ENCODE peak calls at places on chromosomes 13 and 19, in six cellular contexts. I is WTC11, S is K562, T is H1, L is GM12878, H is HepG2. M is an unnamed sample.

GRCh38 chr13:90868321-90868920 is 479.1 kb upstream of the MIR17HG start:
- DNase-seq in I (no peak), S (peak; percentile 57), T (no peak), L (no peak), H (peak; percentile 3), M (peak; percentile 8)

GRCh38 chr13:20607015-20607414 is 40.1 kb downstream of the IFT88 start:
- DNase-seq in I (no peak), S (no peak), T (no peak), L (no peak), H (no peak), M (no peak)

GRCh38 chr13:28493740-28494536 is 990 bp downstream of the FLT1 start:
- DNase-seq in I (peak; percentile 36), S (no peak), T (no peak), L (no peak), H (no peak), M (no peak)

GRCh38 chr19:18496167-18496979 is 25.5 kb downstream of the ELL start:
- DNase-seq in I (no peak), S (peak; percentile 70), T (no peak), L (no peak), H (peak; percentile 32), M (no peak)

GRCh38 chr19:5189318-5189607 is 151.3 kb downstream of the PTPRS start:
- DNase-seq in I (no peak), S (no peak), T (no peak), L (no peak), H (no peak), M (no peak)

GRCh38 chr19:49631279-49631588 is 8.7 kb downstream of the RRAS start:
- DNase-seq in I (no peak), S (no peak), T (no peak), L (no peak), H (no peak), M (no peak)

GRCh38 chr19:49558591-49558990 is 21.8 kb downstream of the NOSIP start:
- DNase-seq in I (no peak), S (no peak), T (no peak), L (no peak), H (no peak), M (no peak)

GRCh38 chr13:52847682-52848432 is 583 bp downstream of the PCDH8 start:
- DNase-seq in I (peak; percentile 27), S (no peak), T (no peak), L (no peak), H (no peak), M (no peak)

GRCh38 chr19:35417278-35417677 is 30.8 kb upstream of the FFAR2 start:
- DNase-seq in I (no peak), S (no peak), T (no peak), L (no peak), H (no peak), M (no peak)

GRCh38 chr13:94917814-94918213 is 205.5 kb upstream of the SOX21 start:
- DNase-seq in I (peak; percentile 23), S (no peak), T (peak; percentile 9), L (no peak), H (no peak), M (no peak)

GRCh38 chr19:17479325-17479791 is 9.0 kb downstream of the SLC27A1 start:
- DNase-seq in I (no peak), S (no peak), T (no peak), L (no peak), H (no peak), M (no peak)

GRCh38 chr19:29771708-29772415 is 39.9 kb upstream of the CCNE1 start:
- DNase-seq in I (peak; percentile 76), S (peak; percentile 79), T (peak; percentile 41), L (no peak), H (peak; percentile 41), M (peak; percentile 43)

GRCh38 chr19:29943615-29944014 is 1.6 kb downstream of the URI1 start:
- DNase-seq in I (no peak), S (no peak), T (no peak), L (no peak), H (no peak), M (no peak)

GRCh38 chr13:32041429-32041828 is 9.9 kb downstream of the FRY start:
- DNase-seq in I (no peak), S (no peak), T (no peak), L (peak; percentile 49), H (no peak), M (no peak)

GRCh38 chr13:41061914-41062837 is 867 bp downstream of the WBP4 start:
- DNase-seq in I (no peak), S (peak; percentile 52), T (no peak), L (no peak), H (no peak), M (peak; percentile 48)

GRCh38 chr19:38944981-38945506 is 14.3 kb downstream of the MRPS12 start:
- DNase-seq in I (peak; percentile 29), S (peak; percentile 61), T (no peak), L (no peak), H (no peak), M (no peak)

GRCh38 chr13:85497652-85498051 is 301.6 kb downstream of the SLITRK6 start:
- DNase-seq in I (no peak), S (no peak), T (no peak), L (no peak), H (no peak), M (no peak)

GRCh38 chr13:61954092-61954491 is 538.4 kb upstream of the PCDH20 start:
- DNase-seq in I (no peak), S (no peak), T (no peak), L (no peak), H (peak; percentile 4), M (peak; percentile 19)

GRCh38 chr13:106474906-106475305 is 60.6 kb downstream of the EFNB2 start:
- DNase-seq in I (no peak), S (no peak), T (no peak), L (no peak), H (no peak), M (no peak)

GRCh38 chr13:60369242-60369641 is 27.8 kb upstream of the TDRD3 start:
- DNase-seq in I (no peak), S (no peak), T (no peak), L (no peak), H (no peak), M (no peak)

GRCh38 chr13:100298116-100298681 is 209.3 kb downstream of the PCCA start:
- DNase-seq in I (no peak), S (no peak), T (no peak), L (no peak), H (no peak), M (no peak)

DNA sequence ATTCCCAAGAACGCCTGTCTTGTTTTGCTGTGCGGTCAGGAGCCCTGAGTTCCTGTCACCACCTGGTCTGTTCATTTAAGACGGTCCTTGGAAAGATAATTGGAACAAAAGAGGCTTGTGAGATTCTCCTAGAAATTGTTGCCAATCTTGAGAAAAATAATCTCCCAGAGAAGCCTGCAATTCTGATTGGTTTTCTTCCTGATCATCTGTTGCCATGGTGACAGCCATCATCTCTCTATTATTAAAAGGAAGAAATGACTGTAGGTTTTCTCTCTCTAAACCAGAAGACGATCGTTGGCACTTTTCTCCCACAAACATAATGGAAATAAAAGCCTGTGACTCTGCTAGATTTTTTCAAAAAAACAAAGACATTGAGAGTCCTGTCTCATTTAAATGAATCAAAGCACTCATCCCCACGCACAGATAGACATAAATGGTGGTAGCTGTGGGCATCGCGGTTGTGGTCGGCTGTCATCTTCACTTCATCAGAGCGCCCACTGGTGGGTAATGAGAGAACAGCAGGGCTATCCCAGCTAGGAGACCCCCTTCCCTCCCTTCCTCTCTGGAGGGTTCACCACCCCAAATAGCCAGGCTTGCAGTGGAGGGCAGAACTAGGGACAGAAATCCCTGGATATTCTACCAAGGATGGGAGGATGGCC is 21.7 kb upstream of the CALM3 start:
- DNase-seq in I (no peak), S (no peak), T (no peak), L (no peak), H (no peak), M (no peak)
- TF ChIP-seq CTCF in I (no peak), S (no peak), T (peak; percentile 76), L (no peak), H (no peak), M (peak; percentile 92)

DNA sequence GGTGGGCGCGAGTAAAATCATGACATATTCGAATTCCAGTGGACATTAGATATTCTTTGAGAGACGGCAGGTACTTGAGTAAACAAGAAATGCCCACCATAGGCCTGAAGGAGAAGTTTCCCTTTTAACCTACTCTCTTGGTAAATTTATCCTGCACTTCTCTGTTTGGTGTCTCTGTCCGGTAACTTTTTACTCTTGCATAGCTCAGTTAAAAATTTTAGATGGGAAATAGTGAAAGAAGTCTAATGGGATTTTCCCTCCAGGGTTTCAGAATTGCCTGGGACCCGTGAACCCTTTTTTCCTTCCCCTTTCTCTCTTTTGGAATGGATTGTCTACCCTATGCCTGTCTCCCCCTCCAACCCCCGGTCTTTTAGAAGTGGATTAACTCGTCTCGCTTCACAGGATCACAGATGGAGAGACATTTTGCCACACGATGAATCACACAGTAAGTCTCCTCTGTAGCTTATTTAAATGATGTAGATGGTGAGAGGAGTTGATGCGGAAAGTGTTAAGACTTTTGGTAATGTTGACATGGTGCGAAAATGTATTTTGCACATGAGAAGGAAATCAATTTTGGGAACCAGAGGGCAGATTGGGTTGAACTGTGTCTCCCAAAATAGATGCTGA is 511 bp upstream of the MIPEP start:
- DNase-seq in I (no peak), S (no peak), T (no peak), L (no peak), H (no peak), M (no peak)
- TF ChIP-seq SP1 in I (no peak), S (no peak), T (no peak), L (no peak), H (no peak), M (no peak)

GRCh38 chr19:54416695-54417491 is 1.6 kb downstream of the TTYH1 start:
- DNase-seq in I (peak; percentile 39), S (peak; percentile 4), T (no peak), L (no peak), H (no peak), M (no peak)

GRCh38 chr19:54412877-54413276 is 2.4 kb upstream of the TTYH1 start:
- DNase-seq in I (no peak), S (no peak), T (no peak), L (no peak), H (no peak), M (no peak)

GRCh38 chr19:54415901-54416621 is 797 bp downstream of the TTYH1 start:
- DNase-seq in I (no peak), S (peak; percentile 6), T (no peak), L (no peak), H (no peak), M (no peak)

GRCh38 chr19:54414156-54414555 is 1.1 kb upstream of the TTYH1 start:
- DNase-seq in I (no peak), S (no peak), T (no peak), L (no peak), H (no peak), M (no peak)

GRCh38 chr19:54415208-54415900 is at the start of gene TTYH1:
- DNase-seq in I (peak; percentile 77), S (peak; percentile 85), T (no peak), L (no peak), H (no peak), M (no peak)
- TF ChIP-seq CTCF in I (peak; percentile 90), S (peak; percentile 43), T (peak; percentile 41), L (peak; percentile 8), H (no peak), M (peak; percentile 31)

GRCh38 chr19:1035998-1036621 is 3.8 kb upstream of the ABCA7 start:
- DNase-seq in I (peak; percentile 51), S (no peak), T (no peak), L (no peak), H (no peak), M (no peak)
- TF ChIP-seq SP1 in I (no peak), S (no peak), T (no peak), L (no peak), H (no peak), M (no peak)